ENCODE peak calls at places on chromosomes 6 and 20, in ten cellular contexts. M, W, O, J, E, Q, G, D, X and C are unnamed samples.

GRCh38 chr6:114377881-114378280 is 35.1 kb upstream of the HS3ST5 start:
- DNase-seq in M (no peak), W (no peak), O (no peak), J (no peak), E (no peak), Q (no peak), G (no peak), D (no peak), X (no peak), C (no peak)

GRCh38 chr6:85421963-85422362 is 27.9 kb upstream of the NT5E start:
- DNase-seq in M (no peak), W (no peak), O (peak; percentile 92), J (no peak), E (no peak), Q (no peak), G (no peak), D (no peak), X (no peak), C (no peak)

GRCh38 chr6:134196568-134197301 is 121.2 kb downstream of the SGK1 start:
- DNase-seq in M (no peak), W (no peak), O (no peak), J (no peak), E (no peak), Q (no peak), G (peak; percentile 33), D (no peak), X (peak; percentile 81), C (no peak)

GRCh38 chr20:33291830-33292355 is 8.9 kb downstream of the BPIFB1 start:
- DNase-seq in M (no peak), W (no peak), O (no peak), J (no peak), E (peak; percentile 41), Q (peak; percentile 52), G (peak; percentile 33), D (peak; percentile 68), X (peak; percentile 59), C (no peak)

GRCh38 chr6:166750125-166750793 is 123.2 kb upstream of the RPS6KA2 start:
- DNase-seq in M (no peak), W (no peak), O (no peak), J (no peak), E (no peak), Q (no peak), G (no peak), D (no peak), X (no peak), C (no peak)

GRCh38 chr6:1670711-1671462 is 61.2 kb downstream of the FOXC1 start:
- DNase-seq in M (no peak), W (peak; percentile 80), O (no peak), J (no peak), E (no peak), Q (no peak), G (no peak), D (no peak), X (peak; percentile 58), C (no peak)

GRCh38 chr20:40279390-40279789 is 409.6 kb downstream of the MAFB start:
- DNase-seq in M (peak; percentile 15), W (peak; percentile 68), O (peak; percentile 94), J (peak; percentile 43), E (peak; percentile 27), Q (no peak), G (peak; percentile 82), D (no peak), X (no peak), C (peak; percentile 72)

GRCh38 chr20:50216543-50217206 is 26.0 kb downstream of the CEBPB start:
- DNase-seq in M (no peak), W (no peak), O (no peak), J (no peak), E (no peak), Q (no peak), G (no peak), D (peak; percentile 6), X (no peak), C (no peak)

GRCh38 chr20:37558306-37558705 is 30.6 kb upstream of the BLCAP start:
- DNase-seq in M (no peak), W (no peak), O (no peak), J (no peak), E (no peak), Q (no peak), G (no peak), D (no peak), X (no peak), C (no peak)

GRCh38 chr6:46234156-46234556 is 63.4 kb upstream of the ENPP5 start:
- DNase-seq in M (no peak), W (no peak), O (peak; percentile 50), J (peak; percentile 58), E (no peak), Q (no peak), G (no peak), D (no peak), X (no peak), C (peak; percentile 68)

GRCh38 chr20:62933966-62934365 is 4.0 kb upstream of the GID8 start:
- DNase-seq in M (no peak), W (no peak), O (no peak), J (no peak), E (no peak), Q (no peak), G (no peak), D (peak; percentile 15), X (no peak), C (no peak)

GRCh38 chr6:24329451-24329850 is 28.4 kb downstream of the DCDC2 start:
- DNase-seq in M (no peak), W (no peak), O (no peak), J (no peak), E (no peak), Q (no peak), G (peak; percentile 5), D (no peak), X (no peak), C (no peak)

GRCh38 chr6:70763754-70764153 is 96.1 kb downstream of the SMAP1 start:
- DNase-seq in M (no peak), W (no peak), O (peak; percentile 26), J (no peak), E (no peak), Q (no peak), G (no peak), D (no peak), X (no peak), C (no peak)

GRCh38 chr6:63963756-63964315 is 328.2 kb downstream of the PHF3 start:
- DNase-seq in M (no peak), W (no peak), O (no peak), J (no peak), E (no peak), Q (no peak), G (peak; percentile 1), D (no peak), X (no peak), C (no peak)

GRCh38 chr6:21648475-21649050 is 55.0 kb downstream of the SOX4 start:
- DNase-seq in M (no peak), W (no peak), O (no peak), J (no peak), E (no peak), Q (no peak), G (no peak), D (no peak), X (peak; percentile 36), C (no peak)
- H3K4me3 ChIP-seq in M (no peak overlapping the region), W (no peak overlapping the region), O (no peak overlapping the region), J (no peak overlapping the region), E (no peak overlapping the region), Q (no peak overlapping the region), G (no peak overlapping the region), D (no peak overlapping the region), X (no peak overlapping the region), C (no peak overlapping the region)

DNA sequence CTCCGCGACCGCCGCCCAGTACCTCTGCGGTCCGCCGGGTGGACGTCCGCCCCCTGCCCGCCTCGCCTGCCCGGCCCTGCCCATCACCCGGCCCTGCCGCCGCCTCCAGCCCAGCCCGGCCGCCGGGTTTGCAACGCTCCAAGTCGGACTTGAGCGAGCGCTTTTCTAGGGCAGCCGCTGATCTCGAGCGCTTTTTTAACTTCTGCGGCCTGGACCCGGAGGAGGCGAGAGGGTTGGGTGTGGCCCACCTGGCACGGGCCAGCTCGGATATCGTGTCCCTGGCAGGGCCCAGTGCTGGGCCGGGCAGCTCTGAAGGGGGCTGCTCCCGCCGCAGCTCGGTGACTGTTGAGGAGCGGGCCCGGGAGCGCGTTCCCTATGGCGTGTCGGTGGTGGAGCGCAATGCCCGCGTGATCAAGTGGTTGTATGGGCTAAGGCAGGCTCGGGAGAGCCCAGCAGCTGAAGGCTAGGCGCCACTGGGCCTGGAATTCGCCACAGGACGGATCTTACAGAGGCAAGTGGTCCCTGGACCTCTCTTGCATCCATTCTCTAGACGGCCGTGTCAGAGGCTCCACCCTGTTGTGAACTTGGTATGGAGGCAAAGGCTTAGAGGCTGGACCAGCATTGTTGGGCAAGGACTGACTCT is 11.8 kb downstream of the FAM110A start:
- DNase-seq in M (no peak), W (no peak), O (no peak), J (no peak), E (no peak), Q (no peak), G (no peak), D (no peak), X (no peak), C (no peak)
- H3K4me3 ChIP-seq in M (no peak overlapping the region), W (no peak overlapping the region), O (no peak overlapping the region), J (no peak overlapping the region), E (peak overlapping the region; percentile 39), Q (peak overlapping the region; percentile 93), G (no peak overlapping the region), D (peak overlapping the region; percentile 53), X (no peak overlapping the region), C (no peak overlapping the region)

GRCh38 chr6:170438402-170438753 is 114.7 kb downstream of the PSMB1 start:
- DNase-seq in M (peak; percentile 98), W (peak; percentile 96), O (peak; percentile 98), J (peak; percentile 71), E (peak; percentile 82), Q (no peak), G (peak; percentile 97), D (peak; percentile 79), X (peak; percentile 68), C (peak; percentile 75)
- H3K4me3 ChIP-seq in M (peak overlapping the region; percentile 40), W (no peak overlapping the region), O (peak overlapping the region; percentile 46), J (no peak overlapping the region), E (no peak overlapping the region), Q (no peak overlapping the region), G (no peak overlapping the region), D (peak overlapping the region; percentile 33), X (no peak overlapping the region), C (peak overlapping the region; percentile 43)

GRCh38 chr6:42142118-42142835 is at the start of gene C6orf132:
- DNase-seq in M (no peak), W (no peak), O (peak; percentile 44), J (no peak), E (peak; percentile 86), Q (no peak), G (peak; percentile 45), D (peak; percentile 86), X (no peak), C (peak; percentile 70)
- H3K4me3 ChIP-seq in M (peak within 1 kb of the TSS; percentile 64), W (peak within 1 kb of the TSS; percentile 49), O (peak within 1 kb of the TSS; percentile 77), J (peak within 1 kb of the TSS; percentile 46), E (peak within 1 kb of the TSS; percentile 64), Q (no peak within 1 kb of the TSS), G (peak within 1 kb of the TSS; percentile 48), D (peak within 1 kb of the TSS; percentile 57), X (no peak within 1 kb of the TSS), C (peak within 1 kb of the TSS; percentile 50)